ENCODE peak calls at places on chromosomes 3 and 15, in six cellular contexts. One of them, this sample, is unnamed.
A peak's percentile ranks its signal among the peaks of the same experiment; 100 is the strongest.

GRCh38 chr3:151918253-151919029 is 45.0 kb downstream of the SUCNR1 start:
- DNase-seq in BE2C: no peak
- DNase-seq in H1: no peak
- DNase-seq in aorta: no peak
- DNase-seq in IMR-90: peak; percentile 75
- DNase-seq in neural progenitor cell: peak; percentile 27
- DNase-seq in this sample: no peak

GRCh38 chr3:63400259-63400860 is 122.3 kb downstream of the SYNPR start:
- DNase-seq in BE2C: no peak
- DNase-seq in H1: no peak
- DNase-seq in aorta: no peak
- DNase-seq in IMR-90: no peak
- DNase-seq in neural progenitor cell: no peak
- DNase-seq in this sample: no peak

GRCh38 chr3:159798951-159799350 is 189.7 kb upstream of the IL12A start:
- DNase-seq in BE2C: no peak
- DNase-seq in H1: no peak
- DNase-seq in aorta: no peak
- DNase-seq in IMR-90: peak; percentile 75
- DNase-seq in neural progenitor cell: no peak
- DNase-seq in this sample: no peak

GRCh38 chr3:171257251-171258179 is 202.7 kb downstream of the TNIK start:
- DNase-seq in BE2C: no peak
- DNase-seq in H1: no peak
- DNase-seq in aorta: no peak
- DNase-seq in IMR-90: peak; percentile 65
- DNase-seq in neural progenitor cell: no peak
- DNase-seq in this sample: peak; percentile 56

GRCh38 chr15:39016706-39017105 is 452.1 kb upstream of the RASGRP1 start:
- DNase-seq in BE2C: no peak
- DNase-seq in H1: no peak
- DNase-seq in aorta: no peak
- DNase-seq in IMR-90: peak; percentile 91
- DNase-seq in neural progenitor cell: no peak
- DNase-seq in this sample: no peak

GRCh38 chr3:23835087-23835486 is 29.3 kb downstream of the UBE2E1 start:
- DNase-seq in BE2C: no peak
- DNase-seq in H1: no peak
- DNase-seq in aorta: no peak
- DNase-seq in IMR-90: no peak
- DNase-seq in neural progenitor cell: no peak
- DNase-seq in this sample: no peak

GRCh38 chr15:79032656-79033055 is 57.9 kb downstream of the RASGRF1 start:
- DNase-seq in BE2C: no peak
- DNase-seq in H1: no peak
- DNase-seq in aorta: no peak
- DNase-seq in IMR-90: no peak
- DNase-seq in neural progenitor cell: no peak
- DNase-seq in this sample: no peak

GRCh38 chr15:93121089-93121488 is 32.1 kb upstream of the RGMA start:
- DNase-seq in BE2C: no peak
- DNase-seq in H1: no peak
- DNase-seq in aorta: no peak
- DNase-seq in IMR-90: no peak
- DNase-seq in neural progenitor cell: no peak
- DNase-seq in this sample: no peak

GRCh38 chr3:139522421-139522820 is 17.1 kb downstream of the RBP1 start:
- DNase-seq in BE2C: no peak
- DNase-seq in H1: peak; percentile 42
- DNase-seq in aorta: no peak
- DNase-seq in IMR-90: no peak
- DNase-seq in neural progenitor cell: no peak
- DNase-seq in this sample: no peak

GRCh38 chr3:143847787-143848631 is at the start of gene SLC9A9:
- DNase-seq in BE2C: peak; percentile 6
- DNase-seq in H1: no peak
- DNase-seq in aorta: no peak
- DNase-seq in IMR-90: peak; percentile 79
- DNase-seq in neural progenitor cell: peak; percentile 37
- DNase-seq in this sample: peak; percentile 53

GRCh38 chr15:37764733-37765191 is 169.7 kb upstream of the TMCO5A start:
- DNase-seq in BE2C: peak; percentile 65
- DNase-seq in H1: no peak
- DNase-seq in aorta: no peak
- DNase-seq in IMR-90: peak; percentile 74
- DNase-seq in neural progenitor cell: peak; percentile 31
- DNase-seq in this sample: no peak

GRCh38 chr3:106247902-106248684 is 379.3 kb upstream of the CBLB start:
- DNase-seq in BE2C: no peak
- DNase-seq in H1: no peak
- DNase-seq in aorta: no peak
- DNase-seq in IMR-90: peak; percentile 17
- DNase-seq in neural progenitor cell: no peak
- DNase-seq in this sample: peak; percentile 60

GRCh38 chr15:96232335-96232734 is 98.2 kb upstream of the NR2F2 start:
- DNase-seq in BE2C: no peak
- DNase-seq in H1: no peak
- DNase-seq in aorta: no peak
- DNase-seq in IMR-90: no peak
- DNase-seq in neural progenitor cell: no peak
- DNase-seq in this sample: no peak
- H3K4me1 ChIP-seq in BE2C: no peaks in the 10 kb centered on the region
- H3K4me1 ChIP-seq in H1: no peaks in the 10 kb centered on the region
- H3K4me1 ChIP-seq in aorta: no peaks in the 10 kb centered on the region
- H3K4me1 ChIP-seq in IMR-90: no peaks in the 10 kb centered on the region
- H3K4me1 ChIP-seq in neural progenitor cell: no peaks in the 10 kb centered on the region
- H3K4me1 ChIP-seq in this sample: no peaks in the 10 kb centered on the region

GRCh38 chr15:74383695-74384565 is 16.5 kb upstream of the CYP11A1 start:
- DNase-seq in BE2C: no peak
- DNase-seq in H1: no peak
- DNase-seq in aorta: peak; percentile 49
- DNase-seq in IMR-90: peak; percentile 84
- DNase-seq in neural progenitor cell: no peak
- DNase-seq in this sample: peak; percentile 75
- H3K4me1 ChIP-seq in BE2C: no peaks in the 10 kb centered on the region
- H3K4me1 ChIP-seq in H1: peaks cover 14% of the 10 kb centered on the region
- H3K4me1 ChIP-seq in aorta: no peaks in the 10 kb centered on the region
- H3K4me1 ChIP-seq in IMR-90: peaks cover 4% of the 10 kb centered on the region
- H3K4me1 ChIP-seq in neural progenitor cell: peaks cover 19% of the 10 kb centered on the region
- H3K4me1 ChIP-seq in this sample: peaks cover 40% of the 10 kb centered on the region

GRCh38 chr15:60554494-60554893 is 75.6 kb upstream of the ICE2 start:
- DNase-seq in BE2C: no peak
- DNase-seq in H1: no peak
- DNase-seq in aorta: no peak
- DNase-seq in IMR-90: no peak
- DNase-seq in neural progenitor cell: no peak
- DNase-seq in this sample: no peak
- H3K4me1 ChIP-seq in BE2C: no peaks in the 10 kb centered on the region
- H3K4me1 ChIP-seq in H1: peaks cover 13% of the 10 kb centered on the region
- H3K4me1 ChIP-seq in aorta: no peaks in the 10 kb centered on the region
- H3K4me1 ChIP-seq in IMR-90: peaks cover 2% of the 10 kb centered on the region
- H3K4me1 ChIP-seq in neural progenitor cell: no peaks in the 10 kb centered on the region
- H3K4me1 ChIP-seq in this sample: peaks cover 98% of the 10 kb centered on the region

GRCh38 chr15:90022345-90022744 is 21.2 kb downstream of the ZNF710 start:
- DNase-seq in BE2C: no peak
- DNase-seq in H1: no peak
- DNase-seq in aorta: no peak
- DNase-seq in IMR-90: no peak
- DNase-seq in neural progenitor cell: no peak
- DNase-seq in this sample: no peak

GRCh38 chr15:90021108-90021507 is 20.0 kb downstream of the ZNF710 start:
- DNase-seq in BE2C: no peak
- DNase-seq in H1: no peak
- DNase-seq in aorta: no peak
- DNase-seq in IMR-90: no peak
- DNase-seq in neural progenitor cell: no peak
- DNase-seq in this sample: no peak

GRCh38 chr15:90020041-90020735 is 19.1 kb downstream of the ZNF710 start:
- DNase-seq in BE2C: no peak
- DNase-seq in H1: no peak
- DNase-seq in aorta: no peak
- DNase-seq in IMR-90: no peak
- DNase-seq in neural progenitor cell: no peak
- DNase-seq in this sample: no peak

GRCh38 chr15:90018216-90018831 is 17.2 kb downstream of the ZNF710 start:
- DNase-seq in BE2C: no peak
- DNase-seq in H1: no peak
- DNase-seq in aorta: no peak
- DNase-seq in IMR-90: no peak
- DNase-seq in neural progenitor cell: no peak
- DNase-seq in this sample: no peak

GRCh38 chr15:90019611-90020010 is 18.5 kb downstream of the ZNF710 start:
- DNase-seq in BE2C: no peak
- DNase-seq in H1: no peak
- DNase-seq in aorta: no peak
- DNase-seq in IMR-90: no peak
- DNase-seq in neural progenitor cell: no peak
- DNase-seq in this sample: no peak
- H3K4me1 ChIP-seq in BE2C: no peaks in the 10 kb centered on the region
- H3K4me1 ChIP-seq in H1: peaks cover 11% of the 10 kb centered on the region
- H3K4me1 ChIP-seq in aorta: no peaks in the 10 kb centered on the region
- H3K4me1 ChIP-seq in IMR-90: peaks cover 11% of the 10 kb centered on the region
- H3K4me1 ChIP-seq in neural progenitor cell: peaks cover 26% of the 10 kb centered on the region
- H3K4me1 ChIP-seq in this sample: peaks cover 10% of the 10 kb centered on the region

GRCh38 chr3:46351646-46352045 is 2.3 kb upstream of the CCR2 start:
- DNase-seq in BE2C: no peak
- DNase-seq in H1: no peak
- DNase-seq in aorta: no peak
- DNase-seq in IMR-90: no peak
- DNase-seq in neural progenitor cell: no peak
- DNase-seq in this sample: no peak

GRCh38 chr3:46353090-46353489 is 821 bp upstream of the CCR2 start:
- DNase-seq in BE2C: no peak
- DNase-seq in H1: no peak
- DNase-seq in aorta: no peak
- DNase-seq in IMR-90: no peak
- DNase-seq in neural progenitor cell: no peak
- DNase-seq in this sample: no peak

GRCh38 chr3:46348811-46349482 is 5.0 kb upstream of the CCR2 start:
- DNase-seq in BE2C: no peak
- DNase-seq in H1: no peak
- DNase-seq in aorta: no peak
- DNase-seq in IMR-90: no peak
- DNase-seq in neural progenitor cell: no peak
- DNase-seq in this sample: peak; percentile 63

GRCh38 chr3:46350262-46350565 is 3.7 kb upstream of the CCR2 start:
- DNase-seq in BE2C: no peak
- DNase-seq in H1: no peak
- DNase-seq in aorta: no peak
- DNase-seq in IMR-90: no peak
- DNase-seq in neural progenitor cell: no peak
- DNase-seq in this sample: no peak

GRCh38 chr3:46349484-46350261 is 4.2 kb upstream of the CCR2 start:
- DNase-seq in BE2C: no peak
- DNase-seq in H1: no peak
- DNase-seq in aorta: no peak
- DNase-seq in IMR-90: no peak
- DNase-seq in neural progenitor cell: no peak
- DNase-seq in this sample: no peak
- H3K4me1 ChIP-seq in BE2C: no peaks in the 10 kb centered on the region
- H3K4me1 ChIP-seq in H1: no peaks in the 10 kb centered on the region
- H3K4me1 ChIP-seq in aorta: no peaks in the 10 kb centered on the region
- H3K4me1 ChIP-seq in IMR-90: no peaks in the 10 kb centered on the region
- H3K4me1 ChIP-seq in neural progenitor cell: no peaks in the 10 kb centered on the region
- H3K4me1 ChIP-seq in this sample: peaks cover 29% of the 10 kb centered on the region

GRCh38 chr15:67095834-67096366 is 30.5 kb downstream of the SMAD3 start:
- DNase-seq in BE2C: no peak
- DNase-seq in H1: no peak
- DNase-seq in aorta: no peak
- DNase-seq in IMR-90: no peak
- DNase-seq in neural progenitor cell: no peak
- DNase-seq in this sample: no peak
- H3K4me1 ChIP-seq in BE2C: peaks cover 13% of the 10 kb centered on the region
- H3K4me1 ChIP-seq in H1: peaks cover 21% of the 10 kb centered on the region
- H3K4me1 ChIP-seq in aorta: no peaks in the 10 kb centered on the region
- H3K4me1 ChIP-seq in IMR-90: peaks cover 49% of the 10 kb centered on the region
- H3K4me1 ChIP-seq in neural progenitor cell: peaks cover 44% of the 10 kb centered on the region
- H3K4me1 ChIP-seq in this sample: peaks cover 68% of the 10 kb centered on the region

This sample was measured in CD4-positive, CD25-positive, alpha-beta regulatory T cell.